ENCODE peak calls at places on chromosomes 6 and 20, in seven cellular contexts. One of them, this sample, is unnamed.

GRCh38 chr6:125250511-125250910 is 51.3 kb downstream of the HDDC2 start:
- DNase-seq in hepatic stellate cell: no peak
- DNase-seq in stimulated activated CD4-positive, alpha-beta T cell treated with anti-CD3 and anti-CD28 coated beads, TNF-alpha, amount 100 ng/mL, for 4 hours: no peak
- DNase-seq in occipital lobe: no peak
- DNase-seq in activated naive CD8-positive, alpha-beta T cell treated with anti-CD3 and anti-CD28 coated beads, Interleukin-2, amount 50 U/mL, for 24 hours: no peak
- DNase-seq in Panc1: no peak
- DNase-seq in dorsolateral prefrontal cortex: no peak
- DNase-seq in this sample: no peak

GRCh38 chr6:71533939-71534379 is 245.3 kb downstream of the OGFRL1 start:
- DNase-seq in hepatic stellate cell: peak
- DNase-seq in Panc1: no peak
- DNase-seq in activated naive CD8-positive, alpha-beta T cell treated with anti-CD3 and anti-CD28 coated beads, Interleukin-2, amount 50 U/mL, for 24 hours: no peak
- DNase-seq in dorsolateral prefrontal cortex: no peak
- DNase-seq in stimulated activated CD4-positive, alpha-beta T cell treated with anti-CD3 and anti-CD28 coated beads, TNF-alpha, amount 100 ng/mL, for 4 hours: no peak
- DNase-seq in occipital lobe: no peak
- DNase-seq in this sample: no peak

GRCh38 chr6:69489970-69490369 is 306.8 kb downstream of the LMBRD1 start:
- DNase-seq in hepatic stellate cell: no peak
- DNase-seq in dorsolateral prefrontal cortex: no peak
- DNase-seq in activated naive CD8-positive, alpha-beta T cell treated with anti-CD3 and anti-CD28 coated beads, Interleukin-2, amount 50 U/mL, for 24 hours: no peak
- DNase-seq in occipital lobe: no peak
- DNase-seq in stimulated activated CD4-positive, alpha-beta T cell treated with anti-CD3 and anti-CD28 coated beads, TNF-alpha, amount 100 ng/mL, for 4 hours: no peak
- DNase-seq in Panc1: no peak
- DNase-seq in this sample: no peak

GRCh38 chr20:43238833-43239232 is 49.1 kb upstream of the PTPRT start:
- DNase-seq in Panc1: no peak
- DNase-seq in hepatic stellate cell: no peak
- DNase-seq in dorsolateral prefrontal cortex: no peak
- DNase-seq in stimulated activated CD4-positive, alpha-beta T cell treated with anti-CD3 and anti-CD28 coated beads, TNF-alpha, amount 100 ng/mL, for 4 hours: no peak
- DNase-seq in activated naive CD8-positive, alpha-beta T cell treated with anti-CD3 and anti-CD28 coated beads, Interleukin-2, amount 50 U/mL, for 24 hours: no peak
- DNase-seq in occipital lobe: peak
- DNase-seq in this sample: no peak

GRCh38 chr6:96888745-96889144 is 8.9 kb downstream of the NDUFAF4 start:
- DNase-seq in hepatic stellate cell: no peak
- DNase-seq in dorsolateral prefrontal cortex: no peak
- DNase-seq in stimulated activated CD4-positive, alpha-beta T cell treated with anti-CD3 and anti-CD28 coated beads, TNF-alpha, amount 100 ng/mL, for 4 hours: no peak
- DNase-seq in Panc1: no peak
- DNase-seq in activated naive CD8-positive, alpha-beta T cell treated with anti-CD3 and anti-CD28 coated beads, Interleukin-2, amount 50 U/mL, for 24 hours: no peak
- DNase-seq in occipital lobe: no peak
- DNase-seq in this sample: no peak

GRCh38 chr20:58073945-58074920 is 154.2 kb downstream of the ANKRD60 start:
- DNase-seq in stimulated activated CD4-positive, alpha-beta T cell treated with anti-CD3 and anti-CD28 coated beads, TNF-alpha, amount 100 ng/mL, for 4 hours: no peak
- DNase-seq in activated naive CD8-positive, alpha-beta T cell treated with anti-CD3 and anti-CD28 coated beads, Interleukin-2, amount 50 U/mL, for 24 hours: no peak
- DNase-seq in Panc1: no peak
- DNase-seq in occipital lobe: no peak
- DNase-seq in hepatic stellate cell: no peak
- DNase-seq in dorsolateral prefrontal cortex: no peak
- DNase-seq in this sample: no peak

GRCh38 chr20:59022754-59023153 is 3.5 kb downstream of the TUBB1 start:
- DNase-seq in occipital lobe: no peak
- DNase-seq in stimulated activated CD4-positive, alpha-beta T cell treated with anti-CD3 and anti-CD28 coated beads, TNF-alpha, amount 100 ng/mL, for 4 hours: no peak
- DNase-seq in hepatic stellate cell: no peak
- DNase-seq in activated naive CD8-positive, alpha-beta T cell treated with anti-CD3 and anti-CD28 coated beads, Interleukin-2, amount 50 U/mL, for 24 hours: no peak
- DNase-seq in dorsolateral prefrontal cortex: no peak
- DNase-seq in Panc1: no peak
- DNase-seq in this sample: no peak

GRCh38 chr20:13037727-13038126 is 29.0 kb downstream of the SPTLC3 start:
- DNase-seq in activated naive CD8-positive, alpha-beta T cell treated with anti-CD3 and anti-CD28 coated beads, Interleukin-2, amount 50 U/mL, for 24 hours: no peak
- DNase-seq in stimulated activated CD4-positive, alpha-beta T cell treated with anti-CD3 and anti-CD28 coated beads, TNF-alpha, amount 100 ng/mL, for 4 hours: no peak
- DNase-seq in occipital lobe: no peak
- DNase-seq in hepatic stellate cell: no peak
- DNase-seq in Panc1: no peak
- DNase-seq in dorsolateral prefrontal cortex: no peak
- DNase-seq in this sample: no peak

GRCh38 chr6:135880066-135880972 is 28.8 kb downstream of the PDE7B start:
- DNase-seq in dorsolateral prefrontal cortex: no peak
- DNase-seq in hepatic stellate cell: peak
- DNase-seq in stimulated activated CD4-positive, alpha-beta T cell treated with anti-CD3 and anti-CD28 coated beads, TNF-alpha, amount 100 ng/mL, for 4 hours: no peak
- DNase-seq in occipital lobe: no peak
- DNase-seq in Panc1: no peak
- DNase-seq in activated naive CD8-positive, alpha-beta T cell treated with anti-CD3 and anti-CD28 coated beads, Interleukin-2, amount 50 U/mL, for 24 hours: peak
- DNase-seq in this sample: no peak

This sample was measured in caudate nucleus.